ENCODE peak calls at places on chromosome 18, in five cellular contexts. T is tibial artery; W is CD4-positive, alpha-beta memory T cell; P is PC-9; A is astrocyte. O is an unnamed sample. For H3K4me1, the result is how much of the 10 kb centered on the place peaks cover.

GRCh38 chr18:7414459-7414858 is 152.7 kb upstream of the PTPRM start:
- DNase-seq in T (peak), A (no peak), P (no peak), W (no peak), O (no peak)

GRCh38 chr18:6576706-6577375 is 152.7 kb upstream of the ARHGAP28 start:
- DNase-seq in W (no peak), P (no peak), A (no peak), T (no peak), O (no peak)

GRCh38 chr18:58559427-58560186 is 69.3 kb downstream of the ALPK2 start:
- DNase-seq in A (no peak), W (no peak), T (no peak), P (no peak), O (no peak)

GRCh38 chr18:65706646-65707045 is 44.2 kb upstream of the CDH7 start:
- DNase-seq in T (no peak), W (no peak), P (no peak), A (no peak), O (no peak)

GRCh38 chr18:12409466-12409865 is 1.7 kb downstream of the PRELID3A start:
- DNase-seq in A (peak), P (no peak), T (no peak), W (no peak), O (no peak)

GRCh38 chr18:54163458-54163857 is 61.0 kb downstream of the MBD2 start:
- DNase-seq in T (no peak), W (no peak), A (no peak), P (no peak), O (no peak)

GRCh38 chr18:55427951-55428350 is 160.0 kb downstream of the TCF4 start:
- DNase-seq in A (no peak), W (no peak), P (no peak), T (no peak), O (no peak)

GRCh38 chr18:66616523-66616983 is 12.7 kb upstream of the CDH19 start:
- DNase-seq in W (no peak), P (no peak), T (no peak), A (no peak), O (no peak)

GRCh38 chr18:80172056-80172455 is 63.0 kb downstream of the ADNP2 start:
- DNase-seq in P (no peak), A (peak), W (no peak), T (no peak), O (no peak)

GRCh38 chr18:36786686-36787085 is 42.1 kb downstream of the TPGS2 start:
- DNase-seq in T (peak), A (peak), W (no peak), P (no peak), O (no peak)

GRCh38 chr18:53745228-53745967 is 479.1 kb downstream of the MBD2 start:
- DNase-seq in A (no peak), P (peak), W (no peak), T (no peak), O (no peak)

GRCh38 chr18:22169011-22169888 is at the start of gene GATA6:
- DNase-seq in T (peak), P (peak), A (peak), W (no peak), O (peak)

GRCh38 chr18:29430416-29430815 is 1253.5 kb upstream of the CDH2 start:
- DNase-seq in T (no peak), A (peak), P (no peak), W (no peak), O (no peak)

GRCh38 chr18:56235061-56235772 is 403.2 kb downstream of the TXNL1 start:
- DNase-seq in W (no peak), A (peak), T (no peak), P (no peak), O (no peak)

GRCh38 chr18:46261799-46262198 is 157.6 kb downstream of the HAUS1 start:
- DNase-seq in P (no peak), A (peak), T (no peak), W (no peak), O (no peak)

GRCh38 chr18:54950221-54950620 is 9.0 kb downstream of the CCDC68 start:
- DNase-seq in P (no peak), T (no peak), W (peak), A (no peak), O (no peak)

GRCh38 chr18:41829648-41830516 is 125.2 kb upstream of the PIK3C3 start:
- DNase-seq in A (no peak), P (peak), T (no peak), W (no peak), O (no peak)

GRCh38 chr18:26480897-26481795 is 67.2 kb downstream of the KCTD1 start:
- DNase-seq in P (peak), A (peak), W (no peak), T (no peak), O (no peak)

GRCh38 chr18:36539674-36540073 is 242.2 kb downstream of the FHOD3 start:
- DNase-seq in W (no peak), P (no peak), T (no peak), A (no peak), O (no peak)

GRCh38 chr18:61743775-61744531 is 148.9 kb downstream of the RNF152 start:
- DNase-seq in P (no peak), W (no peak), A (peak), T (peak), O (no peak)

GRCh38 chr18:11885278-11885991 is 22.7 kb downstream of the MPPE1 start:
- DNase-seq in A (no peak), W (no peak), T (no peak), P (no peak), O (no peak)

GRCh38 chr18:46395795-46396194 is 261.2 kb downstream of the LOXHD1 start:
- DNase-seq in P (no peak), T (no peak), W (no peak), A (no peak), O (no peak)

GRCh38 chr18:21735452-21736015 is 5.1 kb upstream of the MIB1 start:
- DNase-seq in A (no peak), W (peak), T (no peak), P (no peak), O (peak)

GRCh38 chr18:72752220-72752619 is 115.6 kb downstream of the NETO1 start:
- DNase-seq in T (no peak), P (no peak), W (no peak), A (no peak), O (no peak)

GRCh38 chr18:8713691-8714090 is 8.3 kb downstream of the MTCL1 start:
- DNase-seq in W (no peak), A (no peak), P (no peak), T (no peak), O (no peak)

DNA sequence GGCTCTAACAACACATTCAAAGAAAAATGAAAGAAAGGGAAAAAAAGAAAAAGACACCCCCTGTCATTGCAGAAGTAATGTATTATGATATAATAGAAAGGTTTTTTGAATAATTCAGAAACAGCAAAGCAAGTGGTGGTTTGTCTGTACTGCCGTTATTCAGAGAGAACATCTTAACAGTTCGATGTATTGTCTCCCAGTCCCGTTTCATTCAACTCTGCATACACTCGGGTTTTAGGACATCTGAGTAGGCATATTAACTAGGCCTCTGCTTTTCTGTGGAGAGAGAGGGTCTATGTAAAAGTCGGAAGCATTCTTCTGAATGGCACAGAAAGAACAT is 77.6 kb upstream of the TXNDC2 start:
- DNase-seq in P (no peak), A (no peak), T (no peak), W (no peak), O (no peak)
- H3K4me1 ChIP-seq in P (under half), A (under half), T (half or more), W (under half), O (under half)

GRCh38 chr18:75053028-75053624 is 155.8 kb downstream of the PTGR3 start:
- DNase-seq in P (no peak), T (no peak), A (no peak), W (no peak), O (no peak)
- H3K27ac ChIP-seq in P (no peak), T (no peak), A (no peak), W (no peak), O (no peak)

DNA sequence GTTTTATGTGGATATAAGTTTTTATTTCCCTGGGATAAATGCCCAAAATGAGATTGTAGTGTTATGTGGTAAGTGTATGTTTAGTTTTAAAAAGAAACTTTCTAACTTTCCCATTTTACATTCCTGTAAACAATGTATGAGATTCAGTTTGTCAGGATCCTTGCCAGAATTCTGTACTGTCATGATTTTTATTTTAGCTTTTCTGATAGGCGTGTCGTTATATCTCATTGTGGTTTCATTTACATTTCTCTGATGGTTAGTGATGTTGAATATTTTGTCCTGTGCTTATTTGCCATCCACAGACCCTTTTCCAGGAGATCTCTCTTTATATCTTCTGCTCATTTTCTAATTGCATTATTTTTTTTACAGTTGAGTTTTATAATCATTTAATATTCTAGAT is 245.6 kb upstream of the CDH2 start:
- DNase-seq in W (no peak), P (no peak), T (no peak), A (no peak), O (no peak)
- H3K4me3 ChIP-seq in W (no peak), P (peak), T (no peak), A (no peak), O (no peak)

GRCh38 chr18:48026216-48026615 is 95.8 kb upstream of the SMAD2 start:
- DNase-seq in A (no peak), P (no peak), T (no peak), W (no peak), O (no peak)
- H3K4me1 ChIP-seq in A (under half), P (under half), T (under half), W (under half), O (under half)

DNA sequence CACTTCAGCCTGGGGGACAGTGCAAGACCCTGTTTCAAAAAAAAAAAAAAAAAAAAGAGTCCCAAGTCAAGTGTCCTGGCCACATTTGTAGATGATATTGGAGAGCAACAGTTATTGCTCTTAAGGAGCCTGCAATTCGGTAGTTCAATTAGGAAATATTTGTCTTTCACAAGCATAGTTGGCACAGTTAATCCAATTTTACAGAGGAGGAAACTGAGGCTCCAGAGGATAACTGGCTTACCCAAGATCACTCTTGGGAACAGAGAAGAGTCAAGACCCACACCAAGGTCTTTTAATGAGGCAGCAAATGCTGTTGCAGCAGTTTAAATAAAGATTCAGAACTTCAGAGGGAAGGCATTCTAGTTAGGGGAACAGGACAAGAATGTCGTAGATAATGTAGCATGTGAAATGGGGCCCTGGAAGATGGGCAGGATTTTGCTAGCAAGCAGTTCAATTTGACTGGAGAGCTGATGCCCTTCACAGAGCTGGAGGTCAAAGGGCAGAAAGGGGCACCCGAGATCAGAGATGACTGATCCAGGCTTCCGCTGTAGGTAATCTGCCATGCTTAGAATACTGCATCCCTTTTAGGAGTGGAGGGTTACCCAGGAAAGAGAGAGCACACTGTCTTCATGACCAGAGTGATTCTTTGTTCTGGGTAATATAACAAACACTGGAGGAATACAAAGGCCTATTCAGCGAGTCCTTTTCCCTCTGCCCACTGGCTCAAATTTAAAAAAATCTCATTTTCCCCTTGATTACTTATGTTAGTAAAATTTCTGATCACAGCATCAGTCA is 3.0 kb downstream of the NPC1 start:
- DNase-seq in W (no peak), A (no peak), T (no peak), P (no peak), O (no peak)
- H3K27ac ChIP-seq in W (no peak), A (no peak), T (no peak), P (no peak), O (no peak)

DNA sequence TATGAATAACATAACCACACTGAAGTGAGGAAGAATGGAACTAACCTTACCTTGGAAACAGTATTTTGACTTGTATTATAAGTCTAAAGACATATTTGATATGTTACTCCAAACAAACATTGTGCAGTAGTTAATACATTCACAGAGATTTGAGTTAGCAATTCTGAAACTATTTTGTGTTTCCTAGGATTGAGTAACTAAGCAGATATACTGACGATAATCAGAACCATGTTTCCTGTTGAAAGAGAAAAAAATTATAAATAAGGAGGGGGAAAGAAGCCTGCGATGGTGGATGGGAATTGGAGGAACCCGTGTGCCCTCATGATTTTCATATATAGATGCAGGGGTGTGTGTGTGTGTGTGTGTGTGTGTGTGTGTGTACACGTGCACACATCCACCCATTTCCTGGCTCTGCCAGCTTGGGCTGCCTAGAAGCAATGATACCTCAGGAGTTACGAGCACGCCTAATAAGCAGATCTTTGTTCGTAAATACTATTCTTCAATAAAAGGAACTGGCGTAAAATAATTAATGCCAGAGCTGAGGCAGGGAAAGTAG is 56.9 kb downstream of the LPIN2 start:
- DNase-seq in P (no peak), W (peak), T (no peak), A (no peak), O (no peak)
- H3K4me3 ChIP-seq in P (no peak), W (no peak), T (no peak), A (no peak), O (peak)

DNA sequence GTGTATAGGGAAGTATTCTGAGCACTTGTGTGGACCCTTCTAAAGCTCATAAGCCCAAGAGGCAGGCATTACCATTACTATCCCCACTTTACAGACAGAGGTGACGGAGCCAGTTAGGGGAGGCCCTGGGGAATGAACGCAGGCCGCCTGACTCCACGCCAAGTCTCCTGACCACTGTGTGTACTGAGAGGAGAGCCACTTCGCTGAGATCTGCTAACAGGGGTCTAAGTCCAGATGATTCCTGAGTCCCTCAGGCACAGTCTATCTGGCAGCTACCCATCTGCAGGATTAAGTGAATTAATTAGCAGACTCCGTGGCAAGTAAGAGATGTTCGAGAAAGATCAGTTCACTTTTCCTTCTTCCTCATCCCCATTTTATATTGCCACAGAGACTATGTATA is 13.7 kb downstream of the CYB5A start:
- DNase-seq in W (no peak), A (no peak), T (no peak), P (no peak), O (no peak)
- H3K4me1 ChIP-seq in W (under half), A (under half), T (under half), P (under half), O (under half)

GRCh38 chr18:74800098-74800497 is 202.4 kb downstream of the ZNF407 start:
- DNase-seq in P (no peak), T (no peak), W (no peak), A (no peak), O (no peak)
- H3K27ac ChIP-seq in P (no peak), T (no peak), W (no peak), A (no peak), O (no peak)

GRCh38 chr18:77321823-77322805 is 72.5 kb downstream of the GALR1 start:
- DNase-seq in A (no peak), P (no peak), T (no peak), W (no peak), O (no peak)
- H3K4me3 ChIP-seq in A (no peak), P (no peak), T (no peak), W (no peak), O (no peak)

GRCh38 chr18:63301458-63301857 is 18.1 kb downstream of the BCL2 start:
- DNase-seq in A (no peak), T (peak), P (no peak), W (no peak), O (no peak)

GRCh38 chr18:63306249-63306648 is 13.3 kb downstream of the BCL2 start:
- DNase-seq in A (no peak), W (no peak), T (no peak), P (no peak), O (no peak)

GRCh38 chr18:63299837-63300787 is 19.5 kb downstream of the BCL2 start:
- DNase-seq in P (no peak), W (peak), T (no peak), A (peak), O (no peak)

GRCh38 chr18:63303562-63303961 is 16.0 kb downstream of the BCL2 start:
- DNase-seq in A (no peak), P (no peak), T (no peak), W (no peak), O (no peak)

GRCh38 chr18:63302647-63303405 is 16.7 kb downstream of the BCL2 start:
- DNase-seq in A (no peak), P (no peak), W (no peak), T (no peak), O (no peak)
- H3K4me1 ChIP-seq in A (under half), P (under half), W (half or more), T (half or more), O (half or more)